ENCODE peak calls at places on chromosomes 12 and 14, in ten cellular contexts. B, W, P, O, R, C, D, S, H and M are unnamed samples.

GRCh38 chr12:87413784-87414183 is 615.4 kb downstream of the C12orf50 start:
- DNase-seq in D (no peak), C (peak; percentile 23), B (no peak), H (no peak), R (no peak), O (no peak), P (no peak), W (no peak), S (no peak), M (no peak)

GRCh38 chr14:35458442-35458841 is 53.9 kb upstream of the NFKBIA start:
- DNase-seq in C (no peak), R (no peak), B (no peak), W (no peak), H (no peak), S (no peak), P (no peak), O (no peak), D (no peak), M (no peak)

GRCh38 chr12:53660064-53660463 is 15.8 kb downstream of the ATP5MC2 start:
- DNase-seq in B (no peak), R (no peak), D (no peak), W (peak; percentile 16), H (no peak), C (no peak), O (no peak), P (no peak), S (no peak), M (no peak)

GRCh38 chr14:22981090-22982012 is 1.0 kb downstream of the AJUBA start:
- DNase-seq in O (no peak), W (no peak), S (no peak), C (peak; percentile 70), P (no peak), H (no peak), B (peak; percentile 88), R (no peak), D (peak; percentile 44), M (peak; percentile 80)

GRCh38 chr12:62635630-62636029 is 169.0 kb downstream of the MON2 start:
- DNase-seq in D (no peak), H (no peak), C (no peak), B (no peak), O (no peak), S (no peak), P (no peak), R (no peak), W (no peak), M (no peak)

GRCh38 chr12:89349814-89350213 is 2.5 kb downstream of the DUSP6 start:
- DNase-seq in D (peak; percentile 91), H (no peak), R (no peak), O (peak; percentile 78), B (no peak), C (peak; percentile 38), S (peak; percentile 53), W (peak; percentile 36), P (no peak), M (no peak)

GRCh38 chr12:52182898-52183543 is 8.8 kb downstream of the KRT80 start:
- DNase-seq in O (no peak), S (no peak), C (no peak), H (no peak), D (peak; percentile 48), W (no peak), B (no peak), P (no peak), R (no peak), M (no peak)

GRCh38 chr14:50222061-50222613 is 9.2 kb downstream of the SOS2 start:
- DNase-seq in H (no peak), D (no peak), B (no peak), R (no peak), W (no peak), O (no peak), P (no peak), C (no peak), S (no peak), M (no peak)

GRCh38 chr12:76719171-76719631 is 44.7 kb upstream of the ZDHHC17 start:
- DNase-seq in C (no peak), W (no peak), B (no peak), R (no peak), S (no peak), H (no peak), O (no peak), P (no peak), D (peak; percentile 24), M (no peak)

GRCh38 chr14:68104518-68104917 is 284.9 kb downstream of the RAD51B start:
- DNase-seq in H (no peak), C (no peak), D (no peak), R (no peak), O (no peak), W (no peak), S (no peak), B (no peak), P (no peak), M (no peak)

GRCh38 chr14:51651388-51652167 is at the start of gene FRMD6:
- DNase-seq in S (peak; percentile 83), B (peak; percentile 96), C (peak; percentile 97), P (peak; percentile 88), R (peak; percentile 76), W (peak; percentile 86), O (peak; percentile 93), D (peak; percentile 92), H (no peak), M (peak; percentile 94)

DNA sequence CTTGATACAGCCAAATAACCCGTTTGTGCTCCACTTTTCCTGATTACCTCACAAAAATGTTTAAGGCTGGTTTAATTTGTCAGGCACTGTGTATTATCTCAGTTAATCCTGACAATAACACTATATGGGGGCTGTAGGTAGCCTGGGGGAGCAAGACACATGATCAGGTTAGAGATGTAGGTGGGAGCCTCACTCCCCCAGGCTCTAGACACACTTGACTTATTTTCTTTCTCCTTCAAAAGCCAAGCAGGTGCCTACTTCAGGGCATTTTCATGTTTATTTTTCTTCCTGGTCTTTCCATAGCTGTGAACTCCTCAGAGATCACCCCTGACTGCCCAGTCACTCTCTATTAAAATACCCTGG is 120.0 kb upstream of the TMCC3 start:
- DNase-seq in B (no peak), R (no peak), O (no peak), D (no peak), S (no peak), C (no peak), W (no peak), H (no peak), P (no peak), M (no peak)
- H3K27me3 ChIP-seq in B (no peaks in the 10 kb centered on the region), R (no peaks in the 10 kb centered on the region), O (no peaks in the 10 kb centered on the region), D (no peaks in the 10 kb centered on the region), S (no peaks in the 10 kb centered on the region), C (no peaks in the 10 kb centered on the region), W (no peaks in the 10 kb centered on the region), H (no peaks in the 10 kb centered on the region), P (no peaks in the 10 kb centered on the region), M (no peaks in the 10 kb centered on the region)

GRCh38 chr12:6226002-6226700 is 26.0 kb downstream of the CD9 start:
- DNase-seq in S (peak; percentile 91), H (no peak), D (no peak), P (no peak), O (peak; percentile 97), R (peak; percentile 79), C (no peak), W (peak; percentile 63), B (no peak), M (no peak)
- TF ChIP-seq POLR2AphosphoS5 in S (peak; percentile 89), H (no peak), D (no peak), P (no peak), O (peak; percentile 90), R (peak; percentile 96), C (no peak), W (peak; percentile 58), B (no peak), M (no peak)

GRCh38 chr12:131132118-131132892 is 178.6 kb downstream of the ADGRD1 start:
- DNase-seq in D (peak; percentile 92), S (peak; percentile 28), P (peak; percentile 83), R (peak; percentile 64), B (peak; percentile 92), O (peak; percentile 85), W (peak; percentile 67), H (peak; percentile 13), C (peak; percentile 89), M (peak; percentile 92)

GRCh38 chr12:131130311-131130911 is 176.7 kb downstream of the ADGRD1 start:
- DNase-seq in P (no peak), W (no peak), O (peak; percentile 57), R (no peak), C (no peak), B (peak; percentile 75), S (no peak), H (no peak), D (no peak), M (no peak)

GRCh38 chr12:131129839-131130238 is 176.1 kb downstream of the ADGRD1 start:
- DNase-seq in P (no peak), W (no peak), B (peak; percentile 41), S (no peak), H (no peak), R (no peak), C (peak; percentile 91), D (no peak), O (peak; percentile 46), M (peak; percentile 53)

GRCh38 chr12:131131808-131132117 is 178.1 kb downstream of the ADGRD1 start:
- DNase-seq in R (no peak), W (no peak), H (no peak), D (no peak), P (no peak), B (no peak), S (no peak), O (peak; percentile 59), C (no peak), M (peak; percentile 71)

DNA sequence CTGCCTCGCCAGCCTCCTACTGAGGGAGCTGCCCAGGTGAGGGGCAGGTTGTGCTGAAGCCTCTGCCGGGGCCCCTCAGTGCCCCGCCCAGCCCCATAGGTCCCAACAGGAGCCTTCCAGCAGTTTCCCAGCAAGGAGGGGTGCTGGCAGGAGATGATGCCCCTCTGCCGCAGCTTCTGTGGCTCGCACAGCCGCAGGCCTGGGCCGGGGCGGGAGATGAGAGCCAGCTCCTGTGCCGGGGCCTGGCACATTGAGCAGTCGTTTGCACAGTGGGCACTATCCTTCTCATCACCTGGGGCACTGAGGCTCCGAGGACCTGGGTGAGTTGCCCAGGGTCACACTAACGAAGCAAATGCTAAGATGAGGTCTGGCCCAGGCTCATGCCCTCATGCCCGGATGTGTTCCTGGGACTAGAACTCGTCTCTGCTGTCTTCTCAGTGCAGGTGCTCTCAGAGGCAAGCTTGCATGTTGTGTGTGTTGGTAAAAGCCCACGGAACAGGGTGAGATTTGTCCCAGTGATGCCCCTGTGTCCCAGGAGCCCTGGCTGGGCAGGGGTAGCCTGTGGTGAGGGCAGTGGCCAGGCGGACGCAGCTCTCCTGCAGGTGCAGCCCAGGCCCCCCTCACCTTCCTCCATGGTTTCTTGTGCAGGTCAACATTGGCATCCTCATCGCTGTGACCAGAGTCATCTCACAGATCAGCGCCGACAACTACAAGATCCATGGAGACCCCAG is 177.5 kb downstream of the ADGRD1 start:
- DNase-seq in P (no peak), W (no peak), S (no peak), C (no peak), O (peak; percentile 39), H (no peak), R (no peak), D (no peak), B (peak; percentile 81), M (peak; percentile 69)
- H3K27me3 ChIP-seq in P (no peaks in the 10 kb centered on the region), W (no peaks in the 10 kb centered on the region), S (peaks cover 2% of the 10 kb centered on the region), C (no peaks in the 10 kb centered on the region), O (no peaks in the 10 kb centered on the region), H (no peaks in the 10 kb centered on the region), R (no peaks in the 10 kb centered on the region), D (no peaks in the 10 kb centered on the region), B (no peaks in the 10 kb centered on the region), M (no peaks in the 10 kb centered on the region)

DNA sequence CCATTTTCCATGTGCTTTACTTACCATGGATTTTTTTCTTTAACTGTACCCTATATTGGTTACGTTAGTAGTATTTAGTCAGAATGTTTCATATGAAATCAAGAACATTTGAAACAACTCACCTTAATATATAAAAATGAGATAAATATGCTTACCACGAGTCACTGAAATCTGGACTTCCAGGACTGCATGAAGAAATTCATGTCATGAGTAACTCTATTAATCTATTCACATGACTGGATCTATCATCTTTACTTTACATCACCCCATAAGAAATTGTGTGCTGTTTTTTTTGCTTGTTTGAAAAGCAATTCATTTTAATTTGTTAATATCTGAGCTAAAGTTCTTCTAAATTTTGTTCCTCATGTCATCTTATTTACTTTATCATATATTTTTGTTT is 5.3 kb downstream of the EPYC start:
- DNase-seq in W (no peak), S (no peak), P (no peak), C (no peak), R (no peak), O (no peak), H (no peak), D (no peak), B (no peak), M (no peak)
- TF ChIP-seq POLR2AphosphoS5 in W (no peak), S (no peak), P (no peak), C (no peak), R (no peak), O (no peak), H (no peak), D (no peak), B (no peak), M (no peak)